ENCODE peak calls at places on chromosomes 11 and 22, in six cellular contexts. T is SK-MEL-5; F is NCI-H2029; O is naive thymus-derived CD8-positive, alpha-beta T cell; C is foreskin fibroblast; K is stimulated activated CD8-positive, alpha-beta memory T cell treated with anti-CD3 and anti-CD28 coated beads, Interleukin-4, amount 100 ng/mL, for 1 hour. I is an unnamed sample.
A peak's percentile ranks its signal among the peaks of the same experiment; 100 is the strongest.

GRCh38 chr11:82759649-82760048 is 26.0 kb upstream of the FAM181B start:
- DNase-seq in F (no peak), K (no peak), T (no peak), O (no peak), C (no peak), I (no peak)

GRCh38 chr11:63699906-63700305 is 18.6 kb downstream of the RTN3 start:
- DNase-seq in K (no peak), T (no peak), O (no peak), C (no peak), F (no peak), I (no peak)

GRCh38 chr11:19279455-19279854 is 38.7 kb upstream of the E2F8 start:
- DNase-seq in O (no peak), T (peak; percentile 28), F (no peak), C (no peak), K (no peak), I (no peak)

GRCh38 chr11:120336641-120337132 is 474 bp downstream of the ARHGEF12 start:
- DNase-seq in C (no peak), K (no peak), T (peak; percentile 25), O (no peak), F (peak; percentile 40), I (no peak)

GRCh38 chr11:119859684-119860083 is 130.7 kb upstream of the NECTIN1 start:
- DNase-seq in F (no peak), K (no peak), O (no peak), C (no peak), T (no peak), I (no peak)

GRCh38 chr11:93133710-93134109 is 64.1 kb downstream of the SLC36A4 start:
- DNase-seq in C (peak; percentile 32), T (no peak), F (no peak), O (no peak), K (no peak), I (no peak)

GRCh38 chr11:22753401-22753800 is 76.2 kb downstream of the SVIP start:
- DNase-seq in T (no peak), K (no peak), C (no peak), O (no peak), F (no peak), I (no peak)

GRCh38 chr22:46047841-46048595 is 71.1 kb upstream of the WNT7B start:
- DNase-seq in F (no peak), C (no peak), K (no peak), T (no peak), O (no peak), I (peak; percentile 20)

GRCh38 chr11:64877390-64878222 is 815 bp downstream of the EHD1 start:
- DNase-seq in K (no peak), O (no peak), T (no peak), F (no peak), C (no peak), I (peak; percentile 50)

GRCh38 chr11:75644370-75644769 is 24.5 kb downstream of the MAP6 start:
- DNase-seq in T (no peak), C (no peak), F (no peak), O (no peak), K (no peak), I (no peak)

GRCh38 chr11:59557940-59558643 is 46.8 kb downstream of the OR4D9 start:
- DNase-seq in T (no peak), C (no peak), F (no peak), K (no peak), O (no peak), I (no peak)

GRCh38 chr22:39723899-39724351 is 153.4 kb downstream of the CACNA1I start:
- DNase-seq in C (peak; percentile 2), T (peak; percentile 68), O (no peak), K (no peak), F (no peak), I (no peak)

GRCh38 chr22:38309614-38310517 is 7.4 kb downstream of the CSNK1E start:
- DNase-seq in T (no peak), O (no peak), C (no peak), F (no peak), K (no peak), I (no peak)

GRCh38 chr11:20474176-20474950 is 86.8 kb downstream of the PRMT3 start:
- DNase-seq in T (no peak), F (no peak), O (no peak), C (no peak), K (no peak), I (no peak)

GRCh38 chr11:130470832-130471706 is 22.6 kb downstream of the ADAMTS15 start:
- DNase-seq in F (no peak), C (no peak), T (no peak), O (no peak), K (no peak), I (no peak)

GRCh38 chr22:23070418-23071162 is at the start of gene GNAZ:
- DNase-seq in O (peak; percentile 15), C (no peak), K (no peak), F (no peak), T (no peak), I (peak; percentile 42)

GRCh38 chr11:72930011-72930410 is 115.8 kb downstream of the ATG16L2 start:
- DNase-seq in C (no peak), O (no peak), F (no peak), K (no peak), T (no peak), I (no peak)

GRCh38 chr11:1349074-1349931 is 39.9 kb upstream of the TOLLIP start:
- DNase-seq in K (no peak), C (no peak), O (no peak), F (no peak), T (no peak), I (no peak)

GRCh38 chr11:12859872-12860657 is 149.1 kb upstream of the RASSF10 start:
- DNase-seq in O (no peak), C (no peak), T (no peak), K (no peak), F (no peak), I (no peak)

GRCh38 chr11:72776844-72777754 is 16.7 kb downstream of the STARD10 start:
- DNase-seq in T (no peak), O (no peak), C (no peak), K (no peak), F (no peak), I (no peak)

GRCh38 chr11:9380773-9381172 is 3.7 kb upstream of the IPO7 start:
- DNase-seq in T (no peak), O (no peak), C (no peak), K (no peak), F (no peak), I (no peak)